ENCODE peak calls at places on chromosome 3, in seven cellular contexts. L is NAMALWA; Y is ureter; M is BE2C; I is NCI-H1417; J is activated CD8-positive, alpha-beta memory T cell treated with anti-CD3 and anti-CD28 coated beads for 24 hours; E is foreskin fibroblast. V is an unnamed sample.

GRCh38 chr3:171157286-171157685 is 130.8 kb upstream of the SLC2A2 start:
- DNase-seq in L (no peak), Y (no peak), M (no peak), I (no peak), J (no peak), E (no peak), V (no peak)

GRCh38 chr3:182957676-182958075 is 22.7 kb downstream of the DCUN1D1 start:
- DNase-seq in L (no peak), Y (no peak), M (no peak), I (no peak), J (no peak), E (no peak), V (no peak)

GRCh38 chr3:839981-840380 is 252.8 kb upstream of the CNTN6 start:
- DNase-seq in L (no peak), Y (no peak), M (no peak), I (no peak), J (no peak), E (no peak), V (no peak)

GRCh38 chr3:45642731-45643152 is 46.5 kb upstream of the SACM1L start:
- DNase-seq in L (no peak), Y (no peak), M (no peak), I (peak), J (no peak), E (peak), V (no peak)

GRCh38 chr3:96236499-96236898 is 577.9 kb upstream of the EPHA6 start:
- DNase-seq in L (no peak), Y (no peak), M (no peak), I (no peak), J (no peak), E (no peak), V (no peak)

GRCh38 chr3:123791898-123792297 is 92.2 kb downstream of the MYLK start:
- DNase-seq in L (no peak), Y (no peak), M (peak), I (no peak), J (no peak), E (peak), V (no peak)

GRCh38 chr3:32313723-32314473 is 75.4 kb downstream of the CMTM8 start:
- DNase-seq in L (no peak), Y (no peak), M (no peak), I (no peak), J (peak), E (peak), V (no peak)

GRCh38 chr3:139935071-139935865 is at the start of gene CLSTN2:
- DNase-seq in L (no peak), Y (peak), M (peak), I (peak), J (no peak), E (peak), V (no peak)

GRCh38 chr3:33063651-33064051 is 33.3 kb downstream of the GLB1 start:
- DNase-seq in L (no peak), Y (no peak), M (no peak), I (no peak), J (peak), E (peak), V (no peak)

GRCh38 chr3:194995334-194995733 is 275.6 kb downstream of the XXYLT1 start:
- DNase-seq in L (no peak), Y (peak), M (no peak), I (no peak), J (no peak), E (no peak), V (peak)

GRCh38 chr3:68996356-68996995 is 17.0 kb downstream of the EOGT start:
- DNase-seq in L (no peak), Y (no peak), M (no peak), I (no peak), J (no peak), E (peak), V (no peak)

GRCh38 chr3:30282052-30282708 is 324.2 kb upstream of the TGFBR2 start:
- DNase-seq in L (no peak), Y (no peak), M (no peak), I (no peak), J (no peak), E (peak), V (no peak)

GRCh38 chr3:15967577-15967976 is 169.8 kb upstream of the ANKRD28 start:
- DNase-seq in L (no peak), Y (no peak), M (no peak), I (no peak), J (no peak), E (no peak), V (no peak)

GRCh38 chr3:193559100-193559499 is 4.4 kb upstream of the ATP13A4 start:
- DNase-seq in L (no peak), Y (no peak), M (no peak), I (no peak), J (no peak), E (no peak), V (no peak)

GRCh38 chr3:22685598-22685997 is 517.5 kb upstream of the UBE2E2 start:
- DNase-seq in L (peak), Y (no peak), M (no peak), I (no peak), J (no peak), E (peak), V (no peak)

GRCh38 chr3:61855211-61855610 is 293.8 kb downstream of the PTPRG start:
- DNase-seq in L (no peak), Y (no peak), M (no peak), I (no peak), J (no peak), E (no peak), V (no peak)

GRCh38 chr3:45528429-45528828 is 66.1 kb upstream of the LIMD1 start:
- DNase-seq in L (no peak), Y (no peak), M (no peak), I (no peak), J (no peak), E (peak), V (no peak)

GRCh38 chr3:100760377-100760776 is 51.1 kb downstream of the TFG start:
- DNase-seq in L (no peak), Y (no peak), M (no peak), I (no peak), J (no peak), E (no peak), V (no peak)

V was measured in vagina.